ENCODE peak calls at places on chromosome 13, in five cellular contexts. E is GM12878, H is K562, T is HepG2, J is H1. G is an unnamed sample.
A peak's percentile ranks its signal among the peaks of the same experiment; 100 is the strongest.

GRCh38 chr13:95185851-95186250 is 115.4 kb downstream of the ABCC4 start:
- DNase-seq in T (no peak), J (no peak), H (no peak), E (no peak), G (no peak)

GRCh38 chr13:94711561-94712286 is 621 bp downstream of the SOX21 start:
- DNase-seq in T (no peak), J (no peak), E (no peak), H (peak; percentile 27), G (peak; percentile 41)

GRCh38 chr13:113122571-113123225 is at the start of gene F10:
- DNase-seq in E (no peak), H (peak; percentile 49), J (no peak), T (peak; percentile 95), G (peak; percentile 54)

GRCh38 chr13:75079226-75079625 is 402.7 kb downstream of the TBC1D4 start:
- DNase-seq in H (no peak), E (no peak), T (no peak), J (no peak), G (no peak)

GRCh38 chr13:73287871-73288270 is 229.1 kb downstream of the KLF5 start:
- DNase-seq in E (no peak), T (no peak), H (no peak), J (no peak), G (no peak)

GRCh38 chr13:81987159-81987558 is 1646.2 kb upstream of the SPRY2 start:
- DNase-seq in E (no peak), H (no peak), T (peak; percentile 1), J (no peak), G (no peak)

GRCh38 chr13:99158846-99159245 is 41.8 kb upstream of the UBAC2 start:
- DNase-seq in E (no peak), J (no peak), T (no peak), H (no peak), G (no peak)

GRCh38 chr13:97367016-97367415 is 67.0 kb upstream of the RAP2A start:
- DNase-seq in T (no peak), J (no peak), H (no peak), E (no peak), G (no peak)

GRCh38 chr13:78121001-78121400 is 202.4 kb upstream of the EDNRB start:
- DNase-seq in T (no peak), H (no peak), J (no peak), E (no peak), G (no peak)

GRCh38 chr13:28375250-28375930 is 119.5 kb downstream of the FLT1 start:
- DNase-seq in J (no peak), T (no peak), E (no peak), H (peak; percentile 44), G (no peak)

GRCh38 chr13:74136089-74136658 is 2.0 kb upstream of the KLF12 start:
- DNase-seq in T (no peak), J (no peak), E (no peak), H (no peak), G (peak; percentile 35)

GRCh38 chr13:105030851-105031250 is 1504.6 kb downstream of the EFNB2 start:
- DNase-seq in H (no peak), J (no peak), T (no peak), E (no peak), G (no peak)

GRCh38 chr13:30791354-30791921 is 56.1 kb downstream of the ALOX5AP start:
- DNase-seq in H (no peak), E (no peak), J (no peak), T (no peak), G (no peak)

GRCh38 chr13:95176611-95177259 is 124.5 kb downstream of the ABCC4 start:
- DNase-seq in J (no peak), E (no peak), H (no peak), T (no peak), G (no peak)

GRCh38 chr13:77002590-77003190 is 10.8 kb downstream of the CLN5 start:
- DNase-seq in T (peak; percentile 23), H (peak; percentile 32), J (no peak), E (no peak), G (no peak)

GRCh38 chr13:111202745-111203144 is 87.6 kb downstream of the ARHGEF7 start:
- DNase-seq in T (no peak), H (peak; percentile 11), E (no peak), J (no peak), G (no peak)

GRCh38 chr13:113211774-113212173 is 2.4 kb downstream of the CUL4A start:
- DNase-seq in T (peak; percentile 51), H (peak; percentile 70), J (no peak), E (no peak), G (peak; percentile 56)

GRCh38 chr13:46071590-46072249 is 19.2 kb upstream of the ZC3H13 start:
- DNase-seq in E (peak; percentile 70), H (peak; percentile 38), T (peak; percentile 43), J (no peak), G (peak; percentile 15)

GRCh38 chr13:97253581-97254293 is 31.6 kb downstream of the MBNL2 start:
- DNase-seq in E (no peak), J (no peak), H (no peak), T (no peak), G (no peak)

GRCh38 chr13:61414686-61415664 is 674 bp downstream of the PCDH20 start:
- DNase-seq in E (no peak), H (no peak), J (peak; percentile 83), T (peak; percentile 26), G (peak; percentile 81)

GRCh38 chr13:111344471-111345191 is 24.2 kb downstream of the TEX29 start:
- DNase-seq in J (peak; percentile 84), E (no peak), H (peak; percentile 27), T (peak; percentile 20), G (peak; percentile 85)

GRCh38 chr13:45784755-45785675 is 66.5 kb downstream of the SIAH3 start:
- DNase-seq in E (no peak), J (no peak), T (no peak), H (no peak), G (no peak)

GRCh38 chr13:100584901-100585300 is 3.7 kb downstream of the GGACT start:
- DNase-seq in E (no peak), J (no peak), H (no peak), T (no peak), G (no peak)

GRCh38 chr13:20700288-20700687 is 3.2 kb upstream of the IL17D start:
- DNase-seq in H (no peak), T (no peak), J (no peak), E (no peak), G (no peak)

GRCh38 chr13:33058816-33059215 is 42.6 kb downstream of the KL start:
- DNase-seq in E (no peak), H (no peak), J (no peak), T (no peak), G (no peak)

GRCh38 chr13:106491463-106491862 is 44.0 kb downstream of the EFNB2 start:
- DNase-seq in E (no peak), H (no peak), T (no peak), J (no peak), G (no peak)

GRCh38 chr13:106492576-106493323 is 42.7 kb downstream of the EFNB2 start:
- DNase-seq in E (no peak), T (no peak), H (no peak), J (no peak), G (no peak)

GRCh38 chr13:106493569-106493968 is 41.9 kb downstream of the EFNB2 start:
- DNase-seq in E (peak; percentile 52), J (no peak), H (no peak), T (no peak), G (no peak)

GRCh38 chr13:106490887-106491321 is 44.6 kb downstream of the EFNB2 start:
- DNase-seq in T (no peak), J (no peak), E (no peak), H (no peak), G (no peak)

GRCh38 chr13:106491928-106492327 is 43.5 kb downstream of the EFNB2 start:
- DNase-seq in E (no peak), J (no peak), T (no peak), H (no peak), G (no peak)
- TF ChIP-seq ATF2 in E (no peak), J (no peak), T (no peak), H (no peak), G (no peak)

GRCh38 chr13:43470610-43471009 is 316.2 kb downstream of the ENOX1 start:
- DNase-seq in E (no peak), H (no peak), J (no peak), T (no peak), G (no peak)
- TF ChIP-seq ATF2 in E (no peak), H (no peak), J (no peak), T (no peak), G (no peak)

GRCh38 chr13:44103721-44104490 is 224.2 kb downstream of the LACC1 start:
- DNase-seq in E (no peak), J (no peak), H (no peak), T (no peak), G (no peak)
- TF ChIP-seq ATF2 in E (no peak), J (no peak), H (no peak), T (no peak), G (no peak)

GRCh38 chr13:80259159-80259558 is 81.8 kb downstream of the SPRY2 start:
- DNase-seq in H (no peak), E (no peak), J (no peak), T (no peak), G (no peak)
- TF ChIP-seq ATF2 in H (no peak), E (peak; percentile 18), J (no peak), T (no peak), G (no peak)

GRCh38 chr13:41603917-41604316 is 146.6 kb downstream of the RGCC start:
- DNase-seq in T (no peak), H (peak; percentile 30), J (no peak), E (no peak), G (no peak)
- TF ChIP-seq ATF2 in T (no peak), H (no peak), J (no peak), E (no peak), G (no peak)

GRCh38 chr13:44573071-44573470 is 3.1 kb downstream of the TSC22D1 start:
- DNase-seq in J (no peak), H (no peak), E (no peak), T (no peak), G (no peak)
- TF ChIP-seq ATF2 in J (no peak), H (no peak), E (no peak), T (no peak), G (no peak)

DNA sequence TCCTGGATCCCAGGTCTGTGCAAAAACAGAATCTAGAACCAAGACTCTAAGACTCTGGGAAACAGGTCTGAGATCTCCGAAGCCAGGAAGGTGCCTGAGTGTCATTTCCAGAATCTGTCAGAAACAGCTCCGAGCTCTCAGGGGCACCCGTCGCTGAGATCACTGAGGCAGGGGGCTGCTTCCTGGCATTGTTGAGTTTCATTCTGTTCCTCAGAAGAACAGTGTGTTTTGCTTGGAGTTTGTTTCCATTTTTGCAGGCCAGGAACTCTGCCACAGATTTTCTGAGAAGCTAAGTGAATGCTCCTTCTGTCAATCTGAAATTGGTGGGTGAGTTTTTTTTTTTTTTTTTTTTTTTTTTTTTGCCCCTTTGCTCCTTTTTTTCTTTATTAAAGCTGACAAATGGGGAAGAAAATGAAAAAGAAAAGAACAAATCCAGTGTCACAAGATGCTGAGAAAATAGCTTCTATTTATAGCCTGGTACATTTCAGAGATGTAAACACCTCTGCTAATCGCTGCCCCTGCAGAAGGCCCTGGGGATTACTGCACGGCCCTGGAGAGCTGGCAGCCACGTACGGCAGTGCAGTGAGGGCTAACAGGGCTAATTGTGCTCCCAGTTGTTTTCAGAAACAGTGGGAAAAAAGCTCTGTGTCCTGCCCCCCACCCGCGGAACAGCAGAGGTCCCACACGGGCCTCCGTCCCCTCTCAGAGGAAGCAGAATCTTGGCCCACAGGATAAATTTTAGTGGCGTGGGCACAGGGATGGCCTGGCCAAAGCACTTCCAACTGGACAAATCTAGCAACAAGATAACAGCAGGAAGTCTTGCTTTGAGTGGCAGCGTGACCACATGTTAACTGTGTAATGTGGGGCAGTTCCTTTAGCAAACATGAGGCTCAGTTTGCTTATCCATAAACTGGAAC is 237.6 kb upstream of the IRS2 start:
- DNase-seq in T (no peak), J (no peak), E (no peak), H (no peak), G (no peak)
- TF ChIP-seq ATF2 in T (no peak), J (no peak), E (no peak), H (no peak), G (no peak)

GRCh38 chr13:47798906-47799305 is 202.2 kb downstream of the SUCLA2 start:
- DNase-seq in E (no peak), H (no peak), T (peak; percentile 8), J (no peak), G (no peak)
- TF ChIP-seq ATF2 in E (no peak), H (no peak), T (no peak), J (no peak), G (no peak)

G was measured in WTC11.